ENCODE peak calls at places on chromosomes 7 and 10, in nine cellular contexts. P is BJ, B is A549, H is left lung, Y is astrocyte, M is astrocyte of the cerebellum, L is choroid plexus epithelial cell, W is HCT116, F is heart left ventricle. X is an unnamed sample.

GRCh38 chr7:1611708-1612241 is 41.9 kb upstream of the PSMG3 start:
- DNase-seq in P (peak; percentile 89), B (peak; percentile 32), H (peak; percentile 57), Y (peak; percentile 92), M (peak; percentile 64), L (peak; percentile 61), W (peak; percentile 3), F (no peak), X (peak; percentile 72)

GRCh38 chr10:1160561-1160961 is 104.4 kb downstream of the WDR37 start:
- DNase-seq in P (no peak), B (no peak), H (no peak), Y (no peak), M (no peak), L (no peak), W (no peak), F (no peak), X (no peak)

GRCh38 chr10:61918140-61918539 is 16.6 kb downstream of the ARID5B start:
- DNase-seq in P (no peak), B (no peak), H (no peak), Y (no peak), M (no peak), L (no peak), W (no peak), F (no peak), X (no peak)

GRCh38 chr10:123132576-123133477 is 2.9 kb upstream of the HMX3 start:
- DNase-seq in P (no peak), B (peak; percentile 90), H (peak; percentile 87), Y (peak; percentile 50), M (peak; percentile 71), L (peak; percentile 84), W (peak; percentile 81), F (peak; percentile 81), X (peak; percentile 23)

GRCh38 chr7:46927131-46927810 is 654.6 kb downstream of the TNS3 start:
- DNase-seq in P (no peak), B (no peak), H (no peak), Y (no peak), M (no peak), L (no peak), W (no peak), F (no peak), X (no peak)

GRCh38 chr10:64115913-64116643 is 594.9 kb downstream of the REEP3 start:
- DNase-seq in P (no peak), B (peak; percentile 6), H (no peak), Y (no peak), M (no peak), L (peak; percentile 19), W (no peak), F (no peak), X (no peak)

GRCh38 chr10:67836491-67836890 is 1.5 kb downstream of the DNAJC12 start:
- DNase-seq in P (no peak), B (no peak), H (no peak), Y (no peak), M (no peak), L (no peak), W (no peak), F (no peak), X (no peak)

GRCh38 chr7:37732880-37733279 is 49.3 kb downstream of the GPR141 start:
- DNase-seq in P (no peak), B (no peak), H (no peak), Y (no peak), M (no peak), L (no peak), W (no peak), F (no peak), X (no peak)

GRCh38 chr10:103442031-103442461 is 10.1 kb downstream of the CALHM2 start:
- DNase-seq in P (no peak), B (no peak), H (peak; percentile 65), Y (peak; percentile 62), M (peak; percentile 16), L (peak; percentile 85), W (no peak), F (peak; percentile 52), X (peak; percentile 33)

GRCh38 chr10:82922755-82923154 is 1047.8 kb downstream of the NRG3 start:
- DNase-seq in P (no peak), B (no peak), H (no peak), Y (no peak), M (no peak), L (no peak), W (no peak), F (no peak), X (no peak)

GRCh38 chr7:15305002-15305600 is 256.7 kb downstream of the AGMO start:
- DNase-seq in P (no peak), B (peak; percentile 3), H (no peak), Y (peak; percentile 10), M (peak; percentile 26), L (peak; percentile 75), W (peak; percentile 33), F (peak; percentile 46), X (no peak)

GRCh38 chr7:30733216-30733615 is 18.7 kb upstream of the INMT start:
- DNase-seq in P (no peak), B (no peak), H (no peak), Y (no peak), M (no peak), L (no peak), W (no peak), F (no peak), X (no peak)

GRCh38 chr10:132945125-132945893 is 2.9 kb upstream of the CFAP46 start:
- DNase-seq in P (no peak), B (no peak), H (no peak), Y (no peak), M (no peak), L (no peak), W (no peak), F (no peak), X (no peak)

GRCh38 chr7:22200238-22200637 is 156.7 kb downstream of the RAPGEF5 start:
- DNase-seq in P (no peak), B (no peak), H (no peak), Y (no peak), M (no peak), L (no peak), W (no peak), F (no peak), X (no peak)

GRCh38 chr10:24479806-24480205 is 243.9 kb downstream of the ARHGAP21 start:
- DNase-seq in P (no peak), B (no peak), H (no peak), Y (no peak), M (no peak), L (no peak), W (no peak), F (no peak), X (no peak)

GRCh38 chr7:150971242-150972048 is 6.7 kb downstream of the KCNH2 start:
- DNase-seq in P (no peak), B (no peak), H (peak; percentile 62), Y (no peak), M (no peak), L (peak; percentile 17), W (no peak), F (peak; percentile 76), X (no peak)

GRCh38 chr7:139523988-139524815 is 717 bp downstream of the CLEC2L start:
- DNase-seq in P (no peak), B (no peak), H (no peak), Y (no peak), M (no peak), L (no peak), W (no peak), F (no peak), X (no peak)

DNA sequence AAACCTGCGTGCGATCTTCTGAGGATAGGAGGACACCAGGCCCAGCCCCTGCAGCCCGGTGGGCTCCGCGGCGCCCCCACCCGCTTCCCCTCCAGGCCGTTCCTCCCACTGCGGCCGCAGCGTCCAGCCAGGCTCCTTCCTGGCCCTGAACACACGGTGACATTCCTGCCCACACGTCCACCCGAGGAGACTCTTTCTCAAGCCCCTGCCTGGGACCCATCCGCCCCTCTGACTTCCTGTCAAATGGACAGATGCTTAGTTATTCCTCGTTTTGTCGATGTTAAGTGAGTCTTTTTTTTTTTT is 32.4 kb upstream of the RNF32 start:
- DNase-seq in P (no peak), B (no peak), H (peak; percentile 73), Y (no peak), M (no peak), L (no peak), W (no peak), F (no peak), X (no peak)
- H3K4me3 ChIP-seq in P (peak overlapping the region; percentile 30), B (no peak overlapping the region), H (peak overlapping the region; percentile 45), Y (peak overlapping the region; percentile 23), M (peak overlapping the region; percentile 36), L (peak overlapping the region; percentile 43), W (no peak overlapping the region), F (peak overlapping the region; percentile 52), X (no peak overlapping the region)

DNA sequence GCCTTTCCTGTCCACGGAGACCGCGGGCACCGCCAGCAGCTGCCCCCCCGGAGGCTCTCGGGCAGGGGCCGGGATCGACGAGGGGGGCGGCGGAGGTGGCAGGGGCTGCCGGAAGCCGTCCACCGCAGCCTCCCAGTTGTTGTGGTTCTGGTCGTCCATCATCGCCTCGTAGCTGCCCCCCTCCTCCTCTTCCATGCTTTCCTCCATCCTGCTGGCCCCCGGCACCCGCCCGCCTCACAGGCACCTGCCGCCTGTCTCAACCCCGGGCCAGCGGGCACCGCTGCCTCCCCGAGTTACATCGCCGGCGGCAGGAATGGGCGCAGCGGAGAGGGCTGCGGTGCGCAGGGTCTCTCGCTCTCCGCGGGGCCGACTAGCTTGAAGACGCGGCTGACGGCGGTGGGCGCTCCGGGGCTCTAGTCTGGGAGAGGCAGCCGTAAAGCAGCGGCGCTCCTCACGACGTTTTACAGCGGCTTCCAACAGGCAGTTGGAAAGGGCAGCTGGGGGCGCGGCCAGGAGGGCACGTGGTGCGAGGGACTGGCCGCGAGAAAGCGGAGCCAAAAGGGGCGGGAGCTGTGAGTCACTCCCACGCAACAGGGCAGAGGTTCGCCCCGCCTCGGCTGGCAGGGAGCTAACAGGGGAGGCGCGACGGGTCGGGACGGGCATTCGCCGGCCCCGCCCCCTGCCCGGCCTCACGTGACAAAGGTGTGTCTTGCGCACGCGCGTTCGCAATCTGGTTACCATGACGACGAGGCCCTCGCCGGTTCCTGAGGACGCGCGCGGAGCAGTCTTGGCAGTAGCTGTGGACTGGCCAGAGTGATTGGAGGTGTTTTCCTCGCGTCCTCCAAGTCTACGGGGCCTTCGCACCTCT is at the start of gene CACUL1:
- DNase-seq in P (peak; percentile 95), B (peak; percentile 88), H (peak; percentile 100), Y (peak; percentile 99), M (peak; percentile 99), L (peak; percentile 100), W (peak; percentile 100), F (peak; percentile 100), X (peak; percentile 99)
- TF ChIP-seq CTCF in P (no peak), B (no peak), H (no peak), Y (no peak), M (no peak), L (no peak), W (no peak), F (no peak), X (no peak)

DNA sequence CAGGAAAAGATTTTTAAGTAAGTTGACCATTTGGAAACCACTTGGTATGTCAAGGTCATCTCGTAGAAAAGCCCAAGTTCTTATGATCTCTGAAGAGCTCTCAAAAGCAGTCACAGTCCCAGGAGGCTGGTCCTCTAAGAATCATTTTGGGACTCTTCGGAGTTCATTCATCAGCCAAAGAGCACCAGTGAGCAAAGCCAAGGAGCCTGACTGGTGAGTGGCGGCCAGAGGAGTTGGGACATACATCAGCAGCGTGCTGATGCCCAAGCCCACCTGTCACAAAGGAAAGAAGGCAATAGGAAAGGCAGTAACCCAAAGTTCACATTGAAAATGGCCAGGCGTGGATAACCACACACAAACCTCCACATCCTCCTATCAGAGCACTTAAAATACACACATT is 17.5 kb downstream of the COX15 start:
- DNase-seq in P (no peak), B (no peak), H (no peak), Y (no peak), M (no peak), L (no peak), W (no peak), F (no peak), X (no peak)
- H3K4me3 ChIP-seq in P (no peak overlapping the region), B (no peak overlapping the region), H (no peak overlapping the region), Y (no peak overlapping the region), M (no peak overlapping the region), L (no peak overlapping the region), W (no peak overlapping the region), F (no peak overlapping the region), X (no peak overlapping the region)

GRCh38 chr10:105742184-105742583 is 1101.1 kb downstream of the SORCS3 start:
- DNase-seq in P (no peak), B (no peak), H (no peak), Y (no peak), M (no peak), L (no peak), W (no peak), F (peak; percentile 58), X (no peak)
- TF ChIP-seq CTCF in P (no peak), B (no peak), H (no peak), Y (no peak), M (no peak), L (no peak), W (no peak), F (no peak), X (no peak)

X was measured in AG09309.